ENCODE peak calls at places on chromosomes 3 and 15, in ten cellular contexts. V is hepatocyte; N is SJSA1; Z is CD8-positive, alpha-beta memory T cell; I is vagina; X is transverse colon; J is CD4-positive, alpha-beta memory T cell; E is fibroblast of lung; M is ovary; Q is left ventricle myocardium inferior. O is an unnamed sample. For H3K4me1, the result is how much of the 10 kb centered on the place peaks cover.

GRCh38 chr3:178603735-178604134 is 67.5 kb downstream of the KCNMB2 start:
- DNase-seq in I (no peak), Z (no peak), N (no peak), X (no peak), M (no peak), J (no peak), E (no peak), V (no peak), Q (no peak), O (no peak)

GRCh38 chr3:31533169-31533870 is 595 bp downstream of the STT3B start:
- DNase-seq in I (no peak), Q (peak), E (peak), Z (peak), N (peak), M (peak), J (peak), V (peak), X (peak), O (peak)

GRCh38 chr3:132787616-132788015 is 65.4 kb upstream of the NPHP3 start:
- DNase-seq in J (no peak), V (peak), Q (no peak), M (no peak), I (no peak), Z (no peak), N (no peak), X (no peak), E (peak), O (no peak)

GRCh38 chr15:80615783-80616391 is 79.2 kb upstream of the ABHD17C start:
- DNase-seq in J (no peak), X (peak), N (peak), M (peak), E (peak), Z (no peak), I (no peak), Q (peak), V (peak), O (peak)

GRCh38 chr3:152071924-152072323 is 196.8 kb upstream of the MBNL1 start:
- DNase-seq in J (peak), N (no peak), V (peak), I (no peak), Q (no peak), M (no peak), Z (no peak), E (peak), X (no peak), O (peak)

GRCh38 chr15:89806217-89806564 is 8.5 kb downstream of the ANPEP start:
- DNase-seq in Q (no peak), N (peak), J (no peak), E (no peak), Z (no peak), V (no peak), M (no peak), X (no peak), I (no peak), O (no peak)

GRCh38 chr15:70178335-70179084 is 80.8 kb upstream of the TLE3 start:
- DNase-seq in M (no peak), E (no peak), Q (no peak), X (no peak), V (no peak), Z (no peak), I (no peak), J (no peak), N (no peak), O (no peak)

GRCh38 chr3:120153294-120153693 is 59.0 kb upstream of the GSK3B start:
- DNase-seq in J (no peak), Z (no peak), M (no peak), E (peak), V (peak), N (no peak), I (no peak), Q (no peak), X (no peak), O (no peak)

GRCh38 chr15:51131596-51132290 is 37.0 kb upstream of the TNFAIP8L3 start:
- DNase-seq in X (no peak), E (no peak), Z (no peak), V (no peak), N (no peak), Q (no peak), I (no peak), M (no peak), J (no peak), O (no peak)

GRCh38 chr3:124396397-124396796 is 333.9 kb upstream of the UMPS start:
- DNase-seq in E (no peak), Z (no peak), N (no peak), V (no peak), M (no peak), J (no peak), X (no peak), I (no peak), Q (no peak), O (no peak)

GRCh38 chr15:40769310-40770146 is at the start of gene C15orf62:
- DNase-seq in N (no peak), I (no peak), Z (peak), Q (no peak), X (peak), V (peak), E (peak), J (no peak), M (peak), O (peak)

GRCh38 chr15:40766906-40767837 is 2.6 kb upstream of the C15orf62 start:
- DNase-seq in Z (no peak), V (no peak), E (peak), I (no peak), N (no peak), M (no peak), J (no peak), X (no peak), Q (no peak), O (no peak)

GRCh38 chr15:40767838-40768491 is 1.8 kb upstream of the C15orf62 start:
- DNase-seq in X (no peak), V (no peak), I (no peak), J (no peak), Z (no peak), M (no peak), N (no peak), E (no peak), Q (no peak), O (no peak)

GRCh38 chr15:40770147-40770721 is 454 bp downstream of the C15orf62 start:
- DNase-seq in V (no peak), I (no peak), Z (no peak), E (no peak), J (no peak), X (peak), M (no peak), Q (no peak), N (no peak), O (peak)

DNA sequence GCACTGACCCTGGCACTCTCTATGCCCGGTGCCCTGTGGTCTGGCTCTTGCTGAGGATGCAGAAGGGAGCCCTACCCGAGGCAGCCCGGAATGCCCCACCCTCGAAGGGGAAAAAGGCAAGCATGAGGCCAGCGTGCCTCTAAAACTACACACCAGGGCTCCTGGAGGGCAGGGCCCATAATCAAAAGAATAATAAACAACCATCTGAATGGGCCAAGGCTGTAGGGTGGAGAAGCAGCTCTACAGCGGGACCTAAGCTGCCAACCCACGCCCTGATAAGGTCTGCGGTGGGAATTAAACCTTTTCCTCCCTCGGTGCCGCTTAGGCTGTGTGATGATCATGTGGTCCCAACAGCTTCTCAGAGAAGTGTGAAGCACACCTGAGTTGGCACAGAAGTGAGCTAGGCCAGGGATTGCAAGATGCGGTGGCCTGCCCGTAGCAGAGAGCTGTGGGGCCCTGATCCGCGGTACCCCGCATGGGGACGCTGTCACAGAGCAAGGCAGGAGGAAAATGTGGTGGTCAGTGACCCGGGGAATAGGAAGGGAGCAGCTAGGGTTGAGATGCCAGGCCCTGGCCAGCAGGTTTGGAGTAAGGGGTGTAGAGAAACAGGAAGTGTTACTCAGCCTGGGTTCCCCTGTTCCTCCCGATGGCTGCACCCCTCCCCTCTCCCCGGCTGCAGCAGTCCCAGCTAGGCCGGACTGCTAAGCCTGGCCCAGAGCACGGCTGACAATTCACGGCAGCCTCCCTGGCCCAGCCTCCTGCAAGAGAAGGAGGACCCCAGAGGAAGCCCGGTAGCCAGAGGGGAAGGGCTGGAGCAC is 1.1 kb upstream of the C15orf62 start:
- DNase-seq in Z (no peak), V (no peak), N (peak), E (no peak), M (no peak), I (no peak), J (no peak), X (peak), Q (no peak), O (peak)
- H3K4me1 ChIP-seq in Z (under half), V (under half), N (half or more), E (under half), M (under half), I (half or more), J (under half), X (half or more), Q (under half), O (under half)

GRCh38 chr15:26890988-26891387 is 24.1 kb downstream of the GABRA5 start:
- DNase-seq in J (no peak), Z (no peak), Q (no peak), M (no peak), X (no peak), V (no peak), E (no peak), N (no peak), I (peak), O (no peak)

GRCh38 chr15:26892119-26892518 is 25.3 kb downstream of the GABRA5 start:
- DNase-seq in J (no peak), E (no peak), V (no peak), I (peak), X (no peak), Q (no peak), M (no peak), N (no peak), Z (no peak), O (no peak)

GRCh38 chr15:26892678-26893077 is 25.8 kb downstream of the GABRA5 start:
- DNase-seq in Z (no peak), X (no peak), J (no peak), V (no peak), Q (no peak), E (no peak), M (no peak), I (peak), N (no peak), O (no peak)

GRCh38 chr15:26890451-26890850 is 23.6 kb downstream of the GABRA5 start:
- DNase-seq in X (no peak), M (no peak), E (no peak), N (no peak), Z (no peak), Q (no peak), J (no peak), V (no peak), I (peak), O (no peak)

GRCh38 chr15:26891448-26891881 is 24.6 kb downstream of the GABRA5 start:
- DNase-seq in Z (no peak), I (peak), V (peak), J (no peak), Q (peak), X (no peak), N (peak), M (no peak), E (peak), O (peak)
- H3K4me3 ChIP-seq in Z (no peak), I (peak), V (no peak), J (no peak), Q (peak), X (no peak), N (no peak), M (no peak), E (peak), O (no peak)

DNA sequence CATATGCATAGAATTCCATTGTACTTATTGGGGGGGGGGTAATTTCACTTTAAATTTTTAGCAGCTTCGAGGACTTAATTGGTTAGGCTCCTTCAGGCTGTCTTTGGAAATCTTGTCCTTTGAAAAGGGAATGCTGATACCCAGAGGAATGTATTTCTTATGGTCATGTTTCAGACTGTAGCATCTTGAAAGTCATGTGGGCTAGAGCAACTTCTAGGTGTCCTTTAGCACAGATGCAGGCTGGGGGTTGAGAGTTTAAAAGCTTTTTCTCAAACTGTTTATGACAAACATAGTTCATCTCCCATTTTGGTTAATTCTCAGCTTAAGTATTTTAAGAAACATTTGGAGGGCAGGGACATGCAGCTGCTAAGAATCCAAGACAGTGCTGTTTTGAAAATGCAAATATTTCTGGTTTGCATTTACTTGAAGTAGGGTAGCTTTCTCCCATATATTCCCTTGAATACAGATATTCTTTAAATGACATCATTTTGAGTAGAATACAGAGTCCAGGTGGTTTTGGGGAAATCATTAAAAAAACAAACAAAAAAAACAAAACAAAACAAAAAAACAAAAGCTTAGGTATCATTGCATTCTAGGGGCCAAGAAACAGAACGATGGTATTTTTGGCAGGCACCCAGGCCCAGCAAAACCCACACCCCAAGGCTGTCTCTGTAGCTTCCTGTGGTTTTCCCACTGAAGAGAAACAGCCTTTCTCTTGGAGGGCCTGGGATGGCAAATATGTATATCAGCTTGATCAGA is 119.9 kb downstream of the ATG7 start:
- DNase-seq in I (no peak), M (peak), V (no peak), X (no peak), Z (no peak), N (peak), E (peak), Q (no peak), J (no peak), O (no peak)
- H3K27ac ChIP-seq in I (peak), M (no peak), V (peak), X (peak), Z (no peak), N (peak), E (no peak), Q (no peak), J (no peak), O (no peak)

DNA sequence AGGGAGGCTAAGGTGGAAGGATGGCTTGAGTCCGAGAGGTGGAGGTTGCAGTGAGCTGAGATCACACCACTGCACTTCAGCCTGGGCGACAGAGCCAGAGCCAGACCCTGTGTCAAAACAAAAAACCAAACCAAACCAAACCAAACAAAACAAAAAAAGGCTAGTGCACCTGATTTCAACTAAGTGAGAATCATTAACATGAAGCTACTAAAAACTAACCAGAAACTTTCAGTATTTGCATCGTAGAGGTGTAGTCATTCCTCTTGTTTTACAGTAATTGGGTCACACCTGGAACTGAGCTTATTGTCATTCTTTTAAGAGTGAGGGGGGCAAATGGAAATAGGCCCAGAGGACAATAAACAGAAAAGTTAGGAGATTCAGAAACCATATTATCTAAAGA is 58.5 kb downstream of the ST6GAL1 start:
- DNase-seq in V (no peak), M (no peak), X (no peak), E (no peak), Q (no peak), I (no peak), N (no peak), Z (no peak), J (no peak), O (no peak)
- H3K4me1 ChIP-seq in V (under half), M (under half), X (under half), E (under half), Q (half or more), I (under half), N (under half), Z (under half), J (under half), O (under half)

GRCh38 chr3:129122697-129123055 is 1.1 kb upstream of the RAB43 start:
- DNase-seq in X (peak), Q (no peak), M (no peak), I (no peak), E (no peak), N (no peak), J (peak), Z (no peak), V (peak), O (no peak)
- H3K4me3 ChIP-seq in X (no peak), Q (peak), M (no peak), I (peak), E (no peak), N (no peak), J (no peak), Z (no peak), V (no peak), O (no peak)

GRCh38 chr15:74598126-74598842 is 17.4 kb upstream of the CLK3 start:
- DNase-seq in Z (peak), X (peak), Q (peak), M (peak), V (peak), N (peak), I (peak), E (peak), J (peak), O (peak)
- H3K27ac ChIP-seq in Z (peak), X (peak), Q (peak), M (peak), V (no peak), N (peak), I (peak), E (peak), J (peak), O (peak)

GRCh38 chr3:42080452-42080872 is 10.7 kb upstream of the TRAK1 start:
- DNase-seq in Q (no peak), Z (no peak), X (peak), E (peak), V (peak), N (peak), J (peak), I (no peak), M (no peak), O (peak)

GRCh38 chr3:42081814-42082473 is 9.2 kb upstream of the TRAK1 start:
- DNase-seq in M (no peak), V (no peak), N (no peak), E (no peak), Z (no peak), I (no peak), Q (no peak), X (peak), J (peak), O (peak)

GRCh38 chr3:42078686-42079085 is 12.5 kb upstream of the TRAK1 start:
- DNase-seq in E (peak), M (no peak), X (peak), Z (no peak), V (no peak), J (no peak), Q (no peak), N (no peak), I (no peak), O (no peak)

GRCh38 chr3:42079701-42080323 is 11.3 kb upstream of the TRAK1 start:
- DNase-seq in I (no peak), M (no peak), Z (no peak), Q (no peak), N (no peak), X (peak), V (peak), E (no peak), J (no peak), O (peak)

GRCh38 chr3:42077785-42078184 is 13.4 kb upstream of the TRAK1 start:
- DNase-seq in J (no peak), N (no peak), I (peak), X (peak), Q (peak), E (no peak), M (no peak), V (no peak), Z (no peak), O (no peak)
- H3K4me1 ChIP-seq in J (under half), N (under half), I (under half), X (half or more), Q (half or more), E (under half), M (under half), V (under half), Z (under half), O (under half)

GRCh38 chr3:56917337-56917697 is 115.6 kb upstream of the ARHGEF3 start:
- DNase-seq in J (peak), X (no peak), N (no peak), Q (no peak), V (no peak), I (no peak), E (no peak), Z (no peak), M (no peak), O (no peak)

GRCh38 chr3:56914646-56915045 is 112.9 kb upstream of the ARHGEF3 start:
- DNase-seq in M (no peak), N (no peak), Z (no peak), Q (no peak), E (no peak), V (no peak), X (no peak), J (no peak), I (no peak), O (no peak)

GRCh38 chr3:56916697-56917336 is 115.1 kb upstream of the ARHGEF3 start:
- DNase-seq in Q (no peak), V (no peak), X (no peak), E (no peak), Z (no peak), N (no peak), I (no peak), M (no peak), J (no peak), O (no peak)

GRCh38 chr3:56917740-56918568 is 116.2 kb upstream of the ARHGEF3 start:
- DNase-seq in E (no peak), Q (no peak), I (no peak), M (no peak), N (no peak), X (peak), Z (no peak), J (peak), V (no peak), O (no peak)

GRCh38 chr3:56915969-56916586 is 114.3 kb upstream of the ARHGEF3 start:
- DNase-seq in N (no peak), I (no peak), X (peak), J (peak), Z (peak), M (no peak), E (no peak), V (no peak), Q (peak), O (peak)
- H3K4me3 ChIP-seq in N (no peak), I (peak), X (no peak), J (peak), Z (peak), M (no peak), E (no peak), V (no peak), Q (peak), O (no peak)